ENCODE peak calls at places on chromosomes 2 and 18, in four cellular contexts. One of them, this sample, is unnamed.

GRCh38 chr2:62188416-62188815 is 7.5 kb upstream of the B3GNT2 start:
- DNase-seq in hippocampal formation: no peak
- DNase-seq in body of pancreas: no peak
- DNase-seq in KG1: no peak
- DNase-seq in this sample: no peak

GRCh38 chr2:229081411-229081810 is 189.7 kb downstream of the PID1 start:
- DNase-seq in body of pancreas: no peak
- DNase-seq in KG1: no peak
- DNase-seq in hippocampal formation: no peak
- DNase-seq in this sample: no peak

GRCh38 chr2:235162070-235162469 is 210.3 kb downstream of the SH3BP4 start:
- DNase-seq in KG1: no peak
- DNase-seq in hippocampal formation: no peak
- DNase-seq in body of pancreas: no peak
- DNase-seq in this sample: no peak

GRCh38 chr2:73992036-73992435 is 7.3 kb downstream of the TET3 start:
- DNase-seq in body of pancreas: no peak
- DNase-seq in hippocampal formation: no peak
- DNase-seq in KG1: no peak
- DNase-seq in this sample: no peak

GRCh38 chr2:36663851-36664715 is 32.4 kb upstream of the VIT start:
- DNase-seq in hippocampal formation: no peak
- DNase-seq in KG1: peak; percentile 21
- DNase-seq in body of pancreas: peak; percentile 9
- DNase-seq in this sample: peak; percentile 51

GRCh38 chr2:42909966-42910365 is 117.6 kb upstream of the HAAO start:
- DNase-seq in KG1: no peak
- DNase-seq in body of pancreas: no peak
- DNase-seq in hippocampal formation: no peak
- DNase-seq in this sample: no peak

GRCh38 chr2:18987592-18988073 is 370.8 kb downstream of the OSR1 start:
- DNase-seq in KG1: no peak
- DNase-seq in hippocampal formation: peak; percentile 17
- DNase-seq in body of pancreas: peak; percentile 74
- DNase-seq in this sample: peak; percentile 69

GRCh38 chr2:30113617-30114293 is 33.1 kb upstream of the YPEL5 start:
- DNase-seq in hippocampal formation: no peak
- DNase-seq in body of pancreas: no peak
- DNase-seq in KG1: no peak
- DNase-seq in this sample: no peak

GRCh38 chr18:54852780-54853675 is 24.8 kb downstream of the RAB27B start:
- DNase-seq in body of pancreas: no peak
- DNase-seq in hippocampal formation: no peak
- DNase-seq in KG1: peak; percentile 71
- DNase-seq in this sample: no peak

GRCh38 chr2:20438334-20439192 is 8.3 kb upstream of the RHOB start:
- DNase-seq in hippocampal formation: no peak
- DNase-seq in body of pancreas: no peak
- DNase-seq in KG1: no peak
- DNase-seq in this sample: no peak

GRCh38 chr2:86017901-86018896 is 87.5 kb downstream of the POLR1A start:
- DNase-seq in KG1: no peak
- DNase-seq in hippocampal formation: no peak
- DNase-seq in body of pancreas: peak; percentile 94
- DNase-seq in this sample: no peak

GRCh38 chr2:28422903-28423741 is 30.5 kb downstream of the FOSL2 start:
- DNase-seq in body of pancreas: no peak
- DNase-seq in KG1: no peak
- DNase-seq in hippocampal formation: no peak
- DNase-seq in this sample: no peak

GRCh38 chr18:7586379-7586778 is 19.3 kb downstream of the PTPRM start:
- DNase-seq in KG1: no peak
- DNase-seq in body of pancreas: no peak
- DNase-seq in hippocampal formation: no peak
- DNase-seq in this sample: no peak

GRCh38 chr18:54004828-54005227 is 219.6 kb downstream of the MBD2 start:
- DNase-seq in body of pancreas: peak; percentile 6
- DNase-seq in KG1: no peak
- DNase-seq in hippocampal formation: no peak
- DNase-seq in this sample: no peak

GRCh38 chr2:45857206-45857605 is 205.7 kb downstream of the PRKCE start:
- DNase-seq in body of pancreas: no peak
- DNase-seq in hippocampal formation: no peak
- DNase-seq in KG1: no peak
- DNase-seq in this sample: no peak

GRCh38 chr2:187329586-187329985 is 118.5 kb downstream of the CALCRL start:
- DNase-seq in body of pancreas: no peak
- DNase-seq in hippocampal formation: no peak
- DNase-seq in KG1: no peak
- DNase-seq in this sample: no peak

GRCh38 chr2:149799296-149799695 is 211.7 kb upstream of the MMADHC start:
- DNase-seq in KG1: no peak
- DNase-seq in hippocampal formation: no peak
- DNase-seq in body of pancreas: no peak
- DNase-seq in this sample: peak; percentile 26

GRCh38 chr2:232367591-232368233 is 10.8 kb upstream of the ALPP start:
- DNase-seq in hippocampal formation: no peak
- DNase-seq in body of pancreas: no peak
- DNase-seq in KG1: no peak
- DNase-seq in this sample: no peak

GRCh38 chr2:20675701-20676352 is 8.9 kb downstream of the GDF7 start:
- DNase-seq in hippocampal formation: no peak
- DNase-seq in KG1: no peak
- DNase-seq in body of pancreas: peak; percentile 57
- DNase-seq in this sample: no peak

GRCh38 chr18:63439334-63439733 is 17.1 kb upstream of the VPS4B start:
- DNase-seq in body of pancreas: peak; percentile 62
- DNase-seq in hippocampal formation: peak; percentile 23
- DNase-seq in KG1: peak; percentile 39
- DNase-seq in this sample: peak; percentile 66

GRCh38 chr2:152609699-152610098 is 107.6 kb downstream of the PRPF40A start:
- DNase-seq in KG1: no peak
- DNase-seq in body of pancreas: no peak
- DNase-seq in hippocampal formation: no peak
- DNase-seq in this sample: no peak

GRCh38 chr2:68918497-68918896 is 34.2 kb downstream of the GKN2 start:
- DNase-seq in body of pancreas: no peak
- DNase-seq in hippocampal formation: no peak
- DNase-seq in KG1: no peak
- DNase-seq in this sample: no peak

GRCh38 chr2:234805826-234806225 is 146.0 kb upstream of the SH3BP4 start:
- DNase-seq in body of pancreas: no peak
- DNase-seq in hippocampal formation: no peak
- DNase-seq in KG1: no peak
- DNase-seq in this sample: no peak

GRCh38 chr2:150916434-150916833 is 345.2 kb downstream of the RBM43 start:
- DNase-seq in hippocampal formation: no peak
- DNase-seq in body of pancreas: no peak
- DNase-seq in KG1: no peak
- DNase-seq in this sample: no peak

GRCh38 chr18:50869150-50869549 is 9.8 kb upstream of the ME2 start:
- DNase-seq in KG1: no peak
- DNase-seq in body of pancreas: no peak
- DNase-seq in hippocampal formation: no peak
- DNase-seq in this sample: no peak

GRCh38 chr18:75923169-75923568 is 495.7 kb upstream of the SMIM21 start:
- DNase-seq in body of pancreas: peak; percentile 76
- DNase-seq in KG1: no peak
- DNase-seq in hippocampal formation: peak; percentile 5
- DNase-seq in this sample: no peak

GRCh38 chr2:156411835-156412234 is 24.3 kb upstream of the GPD2 start:
- DNase-seq in body of pancreas: no peak
- DNase-seq in KG1: no peak
- DNase-seq in hippocampal formation: no peak
- DNase-seq in this sample: no peak

GRCh38 chr2:132670961-132671781 is 1.2 kb upstream of the LYPD1 start:
- DNase-seq in hippocampal formation: no peak
- DNase-seq in body of pancreas: no peak
- DNase-seq in KG1: no peak
- DNase-seq in this sample: peak; percentile 46

GRCh38 chr2:47239119-47239969 is 84.2 kb upstream of the STPG4 start:
- DNase-seq in hippocampal formation: no peak
- DNase-seq in body of pancreas: no peak
- DNase-seq in KG1: no peak
- DNase-seq in this sample: no peak

GRCh38 chr2:111919794-111920608 is 21.6 kb downstream of the MERTK start:
- DNase-seq in KG1: no peak
- DNase-seq in hippocampal formation: peak; percentile 35
- DNase-seq in body of pancreas: peak; percentile 90
- DNase-seq in this sample: peak; percentile 74

GRCh38 chr18:70328169-70328568 is 39.3 kb downstream of the SOCS6 start:
- DNase-seq in hippocampal formation: no peak
- DNase-seq in body of pancreas: no peak
- DNase-seq in KG1: no peak
- DNase-seq in this sample: no peak

GRCh38 chr2:86631846-86632485 is 8.3 kb upstream of the RNF103 start:
- DNase-seq in KG1: no peak
- DNase-seq in hippocampal formation: no peak
- DNase-seq in body of pancreas: no peak
- DNase-seq in this sample: no peak

GRCh38 chr2:48952071-48952604 is 196.6 kb upstream of the LHCGR start:
- DNase-seq in body of pancreas: no peak
- DNase-seq in hippocampal formation: no peak
- DNase-seq in KG1: no peak
- DNase-seq in this sample: no peak

GRCh38 chr2:231369580-231370428 is 25.7 kb upstream of the B3GNT7 start:
- DNase-seq in body of pancreas: no peak
- DNase-seq in hippocampal formation: no peak
- DNase-seq in KG1: no peak
- DNase-seq in this sample: no peak